ENCODE peak calls at places on chromosome 19, in seven cellular contexts. O, X, E, A, W, H and L are unnamed samples.

GRCh38 chr19:46607441-46607841 is 6.3 kb downstream of the CALM3 start:
- DNase-seq in O (peak; percentile 20), X (no peak), E (no peak), A (peak; percentile 37), W (no peak), H (no peak), L (no peak)

GRCh38 chr19:56477429-56478338 is 539 bp upstream of the ZNF667 start:
- DNase-seq in O (no peak), X (peak; percentile 71), E (no peak), A (no peak), W (peak; percentile 83), H (peak; percentile 46), L (peak; percentile 91)

GRCh38 chr19:5805465-5806132 is 732 bp downstream of the NRTN start:
- DNase-seq in O (peak; percentile 71), X (no peak), E (peak; percentile 65), A (peak; percentile 62), W (peak; percentile 27), H (no peak), L (peak; percentile 63)

GRCh38 chr19:32816555-32817099 is 52.9 kb downstream of the SLC7A9 start:
- DNase-seq in O (no peak), X (no peak), E (no peak), A (no peak), W (no peak), H (no peak), L (no peak)

GRCh38 chr19:50725218-50725931 is 2.2 kb downstream of the CLEC11A start:
- DNase-seq in O (no peak), X (no peak), E (no peak), A (no peak), W (no peak), H (peak; percentile 51), L (no peak)

GRCh38 chr19:39825093-39825463 is 8.9 kb downstream of the DYRK1B start:
- DNase-seq in O (no peak), X (no peak), E (no peak), A (no peak), W (no peak), H (no peak), L (no peak)

GRCh38 chr19:33690461-33691427 is 69.0 kb downstream of the CHST8 start:
- DNase-seq in O (no peak), X (no peak), E (no peak), A (no peak), W (no peak), H (no peak), L (no peak)

GRCh38 chr19:14091086-14091884 is 734 bp upstream of the SAMD1 start:
- DNase-seq in O (peak; percentile 85), X (no peak), E (peak; percentile 44), A (peak; percentile 72), W (peak; percentile 52), H (peak; percentile 50), L (peak; percentile 76)

GRCh38 chr19:10636304-10636972 is 11.1 kb downstream of the SLC44A2 start:
- DNase-seq in O (no peak), X (no peak), E (no peak), A (no peak), W (no peak), H (no peak), L (no peak)

GRCh38 chr19:40219721-40220276 is 1.6 kb upstream of the TTC9B start:
- DNase-seq in O (no peak), X (no peak), E (no peak), A (peak; percentile 62), W (peak; percentile 70), H (no peak), L (no peak)

GRCh38 chr19:44661904-44662303 is 9.4 kb upstream of the CEACAM19 start:
- DNase-seq in O (no peak), X (no peak), E (no peak), A (no peak), W (no peak), H (no peak), L (no peak)

GRCh38 chr19:6065685-6066365 is 44.5 kb downstream of the RFX2 start:
- DNase-seq in O (peak; percentile 88), X (no peak), E (peak; percentile 87), A (peak; percentile 72), W (peak; percentile 85), H (no peak), L (no peak)

GRCh38 chr19:15508035-15508710 is at the start of gene CYP4F22:
- DNase-seq in O (no peak), X (no peak), E (no peak), A (no peak), W (no peak), H (no peak), L (no peak)

GRCh38 chr19:37361994-37362393 is 8.9 kb upstream of the ZNF527 start:
- DNase-seq in O (no peak), X (no peak), E (no peak), A (no peak), W (no peak), H (no peak), L (no peak)

GRCh38 chr19:1102407-1103106 is 1.2 kb upstream of the GPX4 start:
- DNase-seq in O (peak; percentile 54), X (peak; percentile 98), E (peak; percentile 91), A (no peak), W (peak; percentile 100), H (no peak), L (no peak)

GRCh38 chr19:45362291-45362690 is 8.1 kb downstream of the ERCC2 start:
- DNase-seq in O (no peak), X (no peak), E (no peak), A (no peak), W (no peak), H (no peak), L (no peak)

GRCh38 chr19:48795855-48796142 is 15.0 kb downstream of the BCAT2 start:
- DNase-seq in O (no peak), X (no peak), E (no peak), A (no peak), W (no peak), H (no peak), L (no peak)

GRCh38 chr19:2550431-2551171 is 74.7 kb downstream of the GADD45B start:
- DNase-seq in O (no peak), X (no peak), E (no peak), A (peak; percentile 8), W (no peak), H (no peak), L (no peak)

GRCh38 chr19:39671739-39672363 is 16.1 kb downstream of the LGALS16 start:
- DNase-seq in O (peak; percentile 52), X (peak; percentile 3), E (peak; percentile 60), A (peak; percentile 58), W (peak; percentile 44), H (no peak), L (peak; percentile 39)

GRCh38 chr19:10565028-10565566 is 713 bp downstream of the KRI1 start:
- DNase-seq in O (peak; percentile 92), X (no peak), E (no peak), A (peak; percentile 34), W (no peak), H (no peak), L (peak; percentile 88)

GRCh38 chr19:1000095-1000494 is at the start of gene GRIN3B:
- DNase-seq in O (peak; percentile 44), X (no peak), E (peak; percentile 43), A (no peak), W (peak; percentile 21), H (peak; percentile 32), L (peak; percentile 94)

GRCh38 chr19:20565321-20566018 is at the start of gene ZNF737:
- DNase-seq in O (peak; percentile 97), X (peak; percentile 87), E (peak; percentile 94), A (peak; percentile 98), W (peak; percentile 94), H (peak; percentile 88), L (peak; percentile 92)

GRCh38 chr19:447816-448546 is 12.9 kb downstream of the SHC2 start:
- DNase-seq in O (peak; percentile 56), X (no peak), E (no peak), A (no peak), W (peak; percentile 24), H (no peak), L (no peak)

GRCh38 chr19:50720921-50721291 is 1.3 kb upstream of the SHANK1 start:
- DNase-seq in O (peak; percentile 94), X (peak; percentile 14), E (no peak), A (no peak), W (no peak), H (no peak), L (no peak)

GRCh38 chr19:55492362-55492944 is 4.2 kb downstream of the SSC5D start:
- DNase-seq in O (no peak), X (no peak), E (no peak), A (peak; percentile 72), W (no peak), H (no peak), L (no peak)

GRCh38 chr19:40592170-40592569 is 9.0 kb upstream of the LTBP4 start:
- DNase-seq in O (peak; percentile 53), X (no peak), E (peak; percentile 36), A (peak; percentile 44), W (peak; percentile 88), H (no peak), L (no peak)

GRCh38 chr19:53132231-53132991 is at the start of gene ZNF415:
- DNase-seq in O (no peak), X (peak; percentile 14), E (no peak), A (no peak), W (peak; percentile 29), H (peak; percentile 25), L (peak; percentile 80)